ENCODE peak calls at places on chromosomes 12 and 14, in ten cellular contexts. G is AML-193, P is NCI-H2081 treated with DMSO at 0.1 percent for 48 hours, I is fibroblast of gingiva, M is EL, Q is T-helper 1 cell, V is uterus, Y is IMR-90, H is ELR, F is retina. E is an unnamed sample.

GRCh38 chr14:64855732-64856527 is 23.8 kb downstream of the SPTB start:
- DNase-seq in Q (no peak), P (no peak), Y (no peak), G (no peak), M (no peak), H (no peak), I (no peak), F (no peak), V (no peak), E (no peak)

GRCh38 chr12:106978035-106978800 is 8.7 kb downstream of the MTERF2 start:
- DNase-seq in M (peak), Y (no peak), F (no peak), V (peak), G (no peak), Q (no peak), P (peak), H (no peak), I (no peak), E (no peak)

GRCh38 chr12:110179291-110179690 is 55.1 kb downstream of the IFT81 start:
- DNase-seq in F (no peak), Q (no peak), G (no peak), P (no peak), Y (peak), V (no peak), M (peak), I (peak), H (peak), E (no peak)

GRCh38 chr12:46664771-46665287 is 161.0 kb downstream of the SLC38A4 start:
- DNase-seq in V (peak), G (peak), Y (peak), H (peak), I (peak), Q (peak), F (peak), M (peak), P (no peak), E (no peak)

GRCh38 chr12:122874081-122874480 is 21.8 kb downstream of the VPS37B start:
- DNase-seq in F (no peak), M (no peak), P (no peak), G (no peak), V (no peak), Y (no peak), I (no peak), H (no peak), Q (no peak), E (peak)

GRCh38 chr12:116372815-116373214 is 95.3 kb upstream of the MED13L start:
- DNase-seq in Q (no peak), G (no peak), H (no peak), P (no peak), V (no peak), I (no peak), F (no peak), Y (no peak), M (no peak), E (no peak)

GRCh38 chr14:92093320-92093719 is 13.1 kb downstream of the ATXN3 start:
- DNase-seq in Y (no peak), P (no peak), I (no peak), Q (no peak), H (peak), F (no peak), M (no peak), V (no peak), G (no peak), E (no peak)

GRCh38 chr12:94282675-94283074 is 134.3 kb downstream of the PLXNC1 start:
- DNase-seq in H (no peak), G (no peak), M (no peak), I (no peak), Q (peak), P (no peak), Y (no peak), F (no peak), V (no peak), E (peak)

GRCh38 chr12:3998397-3998796 is 125.2 kb upstream of the PARP11 start:
- DNase-seq in V (no peak), F (no peak), M (no peak), I (no peak), H (no peak), Q (no peak), G (no peak), Y (no peak), P (no peak), E (no peak)

GRCh38 chr12:6047249-6048227 is 76.9 kb downstream of the VWF start:
- DNase-seq in H (peak), I (peak), F (no peak), Q (no peak), P (no peak), M (peak), G (no peak), Y (peak), V (no peak), E (no peak)

GRCh38 chr12:65720136-65720535 is 104.1 kb upstream of the HMGA2 start:
- DNase-seq in H (peak), P (no peak), Q (no peak), F (no peak), G (no peak), V (no peak), I (no peak), M (peak), Y (peak), E (no peak)

GRCh38 chr12:123269980-123270379 is 1.7 kb downstream of the CDK2AP1 start:
- DNase-seq in M (no peak), G (no peak), I (no peak), H (no peak), F (peak), Q (peak), V (no peak), P (no peak), Y (no peak), E (no peak)

GRCh38 chr12:40002178-40003169 is 103.4 kb downstream of the SLC2A13 start:
- DNase-seq in Y (no peak), G (no peak), Q (no peak), V (no peak), M (no peak), F (no peak), H (no peak), I (no peak), P (no peak), E (no peak)

GRCh38 chr12:81161680-81162079 is 83.8 kb downstream of the ACSS3 start:
- DNase-seq in F (no peak), G (no peak), V (no peak), M (no peak), Q (no peak), H (no peak), P (no peak), Y (no peak), I (no peak), E (no peak)

GRCh38 chr12:80632835-80633234 is 74.6 kb upstream of the MYF6 start:
- DNase-seq in V (no peak), Y (no peak), G (no peak), F (no peak), M (peak), Q (no peak), H (peak), P (no peak), I (no peak), E (no peak)

GRCh38 chr12:110012137-110012536 is 12.9 kb downstream of the ANKRD13A start:
- DNase-seq in H (no peak), M (no peak), P (no peak), G (no peak), I (peak), F (no peak), V (no peak), Q (no peak), Y (no peak), E (no peak)

GRCh38 chr14:104640681-104641080 is 36.1 kb upstream of the TMEM179 start:
- DNase-seq in M (no peak), F (no peak), G (no peak), P (no peak), H (no peak), Y (no peak), I (no peak), Q (no peak), V (no peak), E (no peak)

GRCh38 chr14:86035882-86036281 is 505.9 kb downstream of the FLRT2 start:
- DNase-seq in F (no peak), Y (no peak), G (peak), Q (no peak), P (no peak), M (no peak), I (no peak), H (peak), V (no peak), E (no peak)

GRCh38 chr12:3464561-3464960 is 26.4 kb upstream of the PRMT8 start:
- DNase-seq in M (no peak), Y (no peak), Q (no peak), P (no peak), H (no peak), F (no peak), V (no peak), G (no peak), I (no peak), E (no peak)

GRCh38 chr14:101781240-101782061 is 19.9 kb downstream of the PPP2R5C start:
- DNase-seq in P (no peak), M (peak), F (peak), V (no peak), G (no peak), Y (no peak), H (peak), Q (peak), I (no peak), E (no peak)

GRCh38 chr14:70032447-70032846 is 153.2 kb downstream of the SMOC1 start:
- DNase-seq in Y (no peak), F (no peak), M (peak), I (no peak), P (no peak), G (no peak), Q (no peak), H (no peak), V (no peak), E (no peak)

GRCh38 chr12:2364566-2365165 is 311.9 kb downstream of the CACNA1C start:
- DNase-seq in V (no peak), F (no peak), G (peak), Q (no peak), I (no peak), P (no peak), Y (no peak), H (no peak), M (no peak), E (no peak)

GRCh38 chr14:64952598-64953309 is 10.2 kb upstream of the GPX2 start:
- DNase-seq in Y (no peak), F (no peak), I (no peak), Q (no peak), H (no peak), P (no peak), V (no peak), G (peak), M (no peak), E (no peak)

GRCh38 chr14:77409131-77409533 is 14.2 kb downstream of the NOXRED1 start:
- DNase-seq in H (peak), G (no peak), Y (no peak), M (peak), Q (no peak), P (no peak), V (no peak), I (no peak), F (no peak), E (no peak)

GRCh38 chr12:27331299-27331926 is 1.2 kb upstream of the BMAL2 start:
- DNase-seq in M (peak), I (peak), F (no peak), V (peak), H (peak), Q (peak), Y (peak), G (peak), P (no peak), E (no peak)

GRCh38 chr12:53219956-53220856 is 11.8 kb downstream of the RARG start:
- DNase-seq in G (peak), Y (peak), V (peak), I (peak), M (peak), Q (peak), F (peak), P (no peak), H (peak), E (peak)

GRCh38 chr12:24955389-24955788 is 6.5 kb upstream of the BCAT1 start:
- DNase-seq in P (no peak), Q (no peak), I (no peak), M (no peak), Y (no peak), V (no peak), H (no peak), G (no peak), F (no peak), E (no peak)

GRCh38 chr12:95874452-95874851 is 15.7 kb downstream of the SNRPF start:
- DNase-seq in V (no peak), F (no peak), Y (no peak), M (no peak), H (no peak), Q (no peak), I (no peak), P (no peak), G (no peak), E (no peak)

GRCh38 chr12:2301531-2302461 is 249.0 kb downstream of the CACNA1C start:
- DNase-seq in P (no peak), V (no peak), Q (no peak), H (peak), F (no peak), M (peak), Y (peak), G (no peak), I (peak), E (no peak)

GRCh38 chr12:110688446-110689001 is 391 bp downstream of the HVCN1 start:
- DNase-seq in M (no peak), F (peak), P (no peak), V (no peak), Q (no peak), Y (no peak), H (no peak), G (no peak), I (no peak), E (no peak)

GRCh38 chr12:24363177-24363754 is 413.8 kb upstream of the SOX5 start:
- DNase-seq in M (no peak), Y (no peak), G (no peak), V (no peak), P (no peak), F (no peak), I (no peak), H (no peak), Q (no peak), E (no peak)

E was measured in CD4-positive, alpha-beta T cell.